ENCODE peak calls at places on chromosome 7, in nine cellular contexts. L is AG04450, U is uterus, I is tibial nerve, O is HCT116, W is dorsolateral prefrontal cortex, H is psoas muscle, Z is IMR-90, D is MM.1S. E is an unnamed sample.
A peak's percentile ranks its signal among the peaks of the same experiment; 100 is the strongest.

GRCh38 chr7:129122751-129123516 is 21.6 kb upstream of the TSPAN33 start:
- DNase-seq in L (no peak), U (no peak), I (no peak), O (no peak), W (no peak), H (no peak), Z (peak; percentile 21), D (peak; percentile 95), E (no peak)

GRCh38 chr7:44959433-44959951 is 19.3 kb downstream of the MYO1G start:
- DNase-seq in L (no peak), U (no peak), I (no peak), O (no peak), W (no peak), H (no peak), Z (peak; percentile 40), D (no peak), E (peak; percentile 80)

GRCh38 chr7:97495487-97495886 is 236.4 kb upstream of the TAC1 start:
- DNase-seq in L (no peak), U (no peak), I (no peak), O (no peak), W (no peak), H (no peak), Z (no peak), D (no peak), E (no peak)

GRCh38 chr7:75599244-75599771 is 107.2 kb downstream of the SPDYE5 start:
- DNase-seq in L (no peak), U (peak; percentile 18), I (no peak), O (no peak), W (peak; percentile 94), H (no peak), Z (no peak), D (no peak), E (no peak)

GRCh38 chr7:157412021-157412443 is 75.2 kb downstream of the DNAJB6 start:
- DNase-seq in L (peak; percentile 39), U (no peak), I (no peak), O (no peak), W (no peak), H (peak; percentile 23), Z (peak; percentile 95), D (no peak), E (peak; percentile 30)

GRCh38 chr7:78769551-78770101 is 683.8 kb downstream of the MAGI2 start:
- DNase-seq in L (no peak), U (no peak), I (no peak), O (no peak), W (no peak), H (no peak), Z (no peak), D (no peak), E (no peak)

GRCh38 chr7:149423441-149423970 is 37.4 kb downstream of the ZNF777 start:
- DNase-seq in L (no peak), U (no peak), I (no peak), O (no peak), W (no peak), H (no peak), Z (no peak), D (no peak), E (no peak)

GRCh38 chr7:3710122-3710521 is 409.1 kb downstream of the SDK1 start:
- DNase-seq in L (no peak), U (no peak), I (no peak), O (no peak), W (no peak), H (no peak), Z (no peak), D (no peak), E (no peak)

GRCh38 chr7:25994433-25994988 is 157.5 kb upstream of the NFE2L3 start:
- DNase-seq in L (no peak), U (no peak), I (no peak), O (no peak), W (no peak), H (no peak), Z (no peak), D (no peak), E (no peak)

GRCh38 chr7:28832669-28833068 is 125.5 kb downstream of the TRIL start:
- DNase-seq in L (no peak), U (no peak), I (no peak), O (no peak), W (no peak), H (no peak), Z (no peak), D (no peak), E (no peak)

GRCh38 chr7:4957847-4958476 is 1.0 kb downstream of the MMD2 start:
- DNase-seq in L (no peak), U (no peak), I (no peak), O (no peak), W (no peak), H (no peak), Z (no peak), D (no peak), E (no peak)

GRCh38 chr7:124992881-124993562 is 63.4 kb upstream of the POT1 start:
- DNase-seq in L (peak; percentile 57), U (no peak), I (no peak), O (no peak), W (no peak), H (no peak), Z (peak; percentile 92), D (no peak), E (peak; percentile 46)

GRCh38 chr7:29071203-29071804 is 75.0 kb downstream of the CPVL start:
- DNase-seq in L (no peak), U (no peak), I (no peak), O (no peak), W (no peak), H (no peak), Z (no peak), D (no peak), E (no peak)

GRCh38 chr7:35185908-35186731 is 67.8 kb downstream of the TBX20 start:
- DNase-seq in L (no peak), U (no peak), I (no peak), O (no peak), W (peak; percentile 80), H (peak; percentile 51), Z (peak; percentile 8), D (no peak), E (no peak)
- TF ChIP-seq CTCF in L (peak; percentile 22), U (no peak), I (no peak), O (no peak), W (no peak), H (no peak), Z (no peak), D (no peak), E (no peak)

GRCh38 chr7:138358850-138359341 is 101.2 kb upstream of the TRIM24 start:
- DNase-seq in L (no peak), U (no peak), I (no peak), O (no peak), W (no peak), H (no peak), Z (no peak), D (no peak), E (no peak)

GRCh38 chr7:138363721-138364120 is 96.3 kb upstream of the TRIM24 start:
- DNase-seq in L (no peak), U (no peak), I (no peak), O (no peak), W (no peak), H (no peak), Z (no peak), D (no peak), E (no peak)

GRCh38 chr7:138355254-138355653 is 104.8 kb upstream of the TRIM24 start:
- DNase-seq in L (no peak), U (no peak), I (no peak), O (no peak), W (no peak), H (no peak), Z (no peak), D (no peak), E (no peak)

GRCh38 chr7:138354066-138354465 is 106.0 kb upstream of the TRIM24 start:
- DNase-seq in L (no peak), U (no peak), I (no peak), O (no peak), W (no peak), H (no peak), Z (no peak), D (no peak), E (no peak)

GRCh38 chr7:138359891-138360582 is 100.0 kb upstream of the TRIM24 start:
- DNase-seq in L (no peak), U (no peak), I (no peak), O (no peak), W (no peak), H (no peak), Z (no peak), D (no peak), E (no peak)
- H3K27ac ChIP-seq in L (no peak overlapping the region), U (no peak overlapping the region), I (no peak overlapping the region), O (no peak overlapping the region), W (no peak overlapping the region), H (no peak overlapping the region), Z (no peak overlapping the region), D (no peak overlapping the region), E (no peak overlapping the region)

GRCh38 chr7:37921876-37922275 is 1.4 kb downstream of the EPDR1 start:
- DNase-seq in L (no peak), U (no peak), I (no peak), O (no peak), W (no peak), H (no peak), Z (no peak), D (no peak), E (no peak)

GRCh38 chr7:37920305-37920618 is 178 bp upstream of the EPDR1 start:
- DNase-seq in L (no peak), U (no peak), I (no peak), O (no peak), W (no peak), H (no peak), Z (no peak), D (no peak), E (no peak)

GRCh38 chr7:37923996-37924395 is 3.6 kb downstream of the EPDR1 start:
- DNase-seq in L (no peak), U (no peak), I (no peak), O (no peak), W (no peak), H (no peak), Z (no peak), D (no peak), E (no peak)

GRCh38 chr7:37920619-37921339 is at the start of gene EPDR1:
- DNase-seq in L (no peak), U (peak; percentile 54), I (peak; percentile 38), O (peak; percentile 37), W (peak; percentile 76), H (peak; percentile 85), Z (no peak), D (peak; percentile 83), E (no peak)

GRCh38 chr7:37921340-37921805 is 933 bp downstream of the EPDR1 start:
- DNase-seq in L (no peak), U (peak; percentile 58), I (no peak), O (no peak), W (no peak), H (peak; percentile 67), Z (no peak), D (peak; percentile 72), E (no peak)
- TF ChIP-seq CTCF in L (no peak), U (no peak), I (peak; percentile 5), O (no peak), W (no peak), H (no peak), Z (no peak), D (peak; percentile 30), E (no peak)

DNA sequence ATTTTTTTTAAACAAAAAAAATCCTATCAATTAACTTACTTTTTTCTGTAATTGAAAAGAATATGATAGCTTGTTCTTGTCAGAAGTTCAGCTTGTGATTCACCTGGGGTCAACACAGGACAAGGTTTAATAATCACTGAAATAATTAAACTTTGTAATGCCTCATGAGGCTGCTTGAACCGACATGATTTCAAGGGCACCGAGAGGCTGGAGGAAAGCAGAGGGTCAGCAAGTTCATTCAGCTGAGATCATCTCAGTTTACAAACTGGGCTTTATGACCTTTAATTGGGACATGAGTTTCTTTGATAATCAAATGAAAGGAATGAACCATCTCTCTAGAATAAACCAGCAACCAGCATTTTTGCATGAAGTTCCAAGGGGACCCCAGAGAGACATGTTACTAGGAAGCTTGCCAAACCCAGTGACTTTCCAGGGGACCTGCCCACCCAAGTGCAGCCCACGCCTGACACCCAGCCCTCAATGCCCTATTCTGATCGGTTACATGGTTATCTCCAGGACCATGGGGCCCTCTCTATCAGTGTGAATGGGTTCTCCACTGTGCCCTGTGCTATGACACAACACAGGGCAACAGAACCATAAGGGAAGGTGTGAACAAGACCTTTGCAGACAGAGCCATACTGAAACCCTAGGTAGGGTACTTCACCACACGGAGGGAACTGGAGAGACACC is 7.8 kb upstream of the CYP3A4 start:
- DNase-seq in L (no peak), U (no peak), I (no peak), O (no peak), W (no peak), H (no peak), Z (no peak), D (no peak), E (no peak)
- H3K27ac ChIP-seq in L (no peak overlapping the region), U (no peak overlapping the region), I (no peak overlapping the region), O (no peak overlapping the region), W (no peak overlapping the region), H (no peak overlapping the region), Z (no peak overlapping the region), D (no peak overlapping the region), E (no peak overlapping the region)